ENCODE peak calls at places on chromosomes 1 and 21, in ten cellular contexts. B, F, U, H, O, D, C, L, Y and A are unnamed samples.

GRCh38 chr1:230288641-230289349 is 137.3 kb downstream of the PGBD5 start:
- DNase-seq in L (no peak), C (no peak), B (no peak), H (no peak), O (no peak), F (no peak), U (no peak), Y (no peak), D (peak), A (no peak)

GRCh38 chr1:29121516-29121937 is 2.2 kb downstream of the TMEM200B start:
- DNase-seq in L (no peak), Y (peak), U (no peak), D (no peak), C (peak), O (no peak), F (no peak), B (no peak), H (no peak), A (peak)

GRCh38 chr1:201191723-201192477 is 1.3 kb downstream of the IGFN1 start:
- DNase-seq in H (no peak), B (peak), D (no peak), O (peak), C (no peak), L (peak), Y (no peak), U (no peak), F (peak), A (no peak)

GRCh38 chr1:154757149-154757548 is 112.9 kb downstream of the KCNN3 start:
- DNase-seq in D (no peak), H (no peak), U (no peak), F (no peak), Y (peak), O (no peak), C (peak), L (no peak), B (no peak), A (no peak)

GRCh38 chr1:174877208-174877673 is 122.5 kb upstream of the CACYBP start:
- DNase-seq in H (no peak), D (no peak), C (no peak), O (no peak), Y (no peak), L (no peak), B (no peak), F (no peak), U (no peak), A (no peak)

GRCh38 chr1:200359610-200360163 is 50.1 kb downstream of the ZNF281 start:
- DNase-seq in C (no peak), O (peak), B (no peak), L (peak), Y (no peak), D (no peak), U (no peak), F (no peak), H (no peak), A (no peak)

GRCh38 chr1:236164273-236164672 is 21.9 kb downstream of the GPR137B start:
- DNase-seq in L (no peak), O (no peak), C (no peak), H (no peak), Y (no peak), B (no peak), U (no peak), F (no peak), D (peak), A (no peak)

GRCh38 chr1:31689394-31689793 is 14.4 kb downstream of the COL16A1 start:
- DNase-seq in U (no peak), D (no peak), F (no peak), H (no peak), O (no peak), C (no peak), Y (no peak), L (no peak), B (no peak), A (no peak)

GRCh38 chr1:54519709-54520108 is 28.3 kb upstream of the ACOT11 start:
- DNase-seq in F (no peak), U (no peak), D (no peak), C (no peak), Y (no peak), O (no peak), L (no peak), B (no peak), H (no peak), A (no peak)

GRCh38 chr1:33396188-33397124 is 34.4 kb downstream of the PHC2 start:
- DNase-seq in L (no peak), D (no peak), Y (no peak), U (no peak), C (no peak), F (no peak), H (no peak), B (no peak), O (no peak), A (no peak)

GRCh38 chr1:224881762-224882211 is 47.7 kb upstream of the DNAH14 start:
- DNase-seq in H (no peak), F (no peak), C (no peak), L (no peak), Y (no peak), B (no peak), O (no peak), U (no peak), D (no peak), A (no peak)

GRCh38 chr1:190453550-190453949 is 24.1 kb downstream of the BRINP3 start:
- DNase-seq in D (no peak), U (no peak), H (no peak), O (peak), B (no peak), L (no peak), C (no peak), Y (no peak), F (no peak), A (no peak)

GRCh38 chr1:69129538-69129937 is 438.2 kb upstream of the LRRC7 start:
- DNase-seq in C (no peak), O (no peak), L (no peak), H (no peak), U (no peak), F (no peak), D (no peak), B (no peak), Y (no peak), A (no peak)

GRCh38 chr1:8379513-8380186 is 61.7 kb downstream of the SLC45A1 start:
- DNase-seq in Y (no peak), H (no peak), F (no peak), D (no peak), O (no peak), L (no peak), U (no peak), C (no peak), B (no peak), A (no peak)

GRCh38 chr1:14415396-14415795 is 183.1 kb upstream of the KAZN start:
- DNase-seq in B (no peak), F (no peak), H (no peak), Y (no peak), L (no peak), O (no peak), C (no peak), D (no peak), U (no peak), A (no peak)

GRCh38 chr1:184302346-184302745 is 84.5 kb upstream of the C1orf21 start:
- DNase-seq in L (no peak), H (no peak), F (no peak), O (no peak), D (no peak), C (no peak), B (no peak), U (no peak), Y (no peak), A (no peak)

GRCh38 chr1:64042331-64043100 is 160.9 kb upstream of the UBE2U start:
- DNase-seq in D (no peak), B (peak), C (peak), U (no peak), H (no peak), Y (peak), L (peak), O (peak), F (peak), A (no peak)

GRCh38 chr1:64036549-64036948 is 166.9 kb upstream of the UBE2U start:
- DNase-seq in B (no peak), D (no peak), O (no peak), H (no peak), F (no peak), U (no peak), L (no peak), C (no peak), Y (no peak), A (no peak)

GRCh38 chr1:64041366-64042131 is 161.9 kb upstream of the UBE2U start:
- DNase-seq in U (no peak), B (no peak), F (peak), Y (no peak), O (no peak), C (no peak), L (no peak), D (no peak), H (no peak), A (no peak)

GRCh38 chr1:64038119-64038518 is 165.3 kb upstream of the UBE2U start:
- DNase-seq in F (no peak), C (no peak), U (no peak), B (no peak), Y (no peak), H (no peak), D (no peak), O (no peak), L (no peak), A (no peak)

GRCh38 chr1:64038965-64039926 is 164.2 kb upstream of the UBE2U start:
- DNase-seq in D (no peak), B (peak), C (peak), U (no peak), F (peak), O (peak), L (peak), H (no peak), Y (peak), A (no peak)
- TF ChIP-seq CTCF in D (no peak), B (no peak), C (no peak), U (no peak), F (no peak), O (no peak), L (no peak), H (no peak), Y (no peak), A (no peak)

GRCh38 chr1:6779089-6779805 is 6.0 kb upstream of the CAMTA1 start:
- DNase-seq in L (no peak), H (no peak), C (no peak), O (no peak), D (no peak), U (no peak), Y (no peak), F (no peak), B (no peak), A (no peak)
- TF ChIP-seq CTCF in L (no peak), H (no peak), C (no peak), O (no peak), D (no peak), U (no peak), Y (no peak), F (no peak), B (no peak), A (no peak)

DNA sequence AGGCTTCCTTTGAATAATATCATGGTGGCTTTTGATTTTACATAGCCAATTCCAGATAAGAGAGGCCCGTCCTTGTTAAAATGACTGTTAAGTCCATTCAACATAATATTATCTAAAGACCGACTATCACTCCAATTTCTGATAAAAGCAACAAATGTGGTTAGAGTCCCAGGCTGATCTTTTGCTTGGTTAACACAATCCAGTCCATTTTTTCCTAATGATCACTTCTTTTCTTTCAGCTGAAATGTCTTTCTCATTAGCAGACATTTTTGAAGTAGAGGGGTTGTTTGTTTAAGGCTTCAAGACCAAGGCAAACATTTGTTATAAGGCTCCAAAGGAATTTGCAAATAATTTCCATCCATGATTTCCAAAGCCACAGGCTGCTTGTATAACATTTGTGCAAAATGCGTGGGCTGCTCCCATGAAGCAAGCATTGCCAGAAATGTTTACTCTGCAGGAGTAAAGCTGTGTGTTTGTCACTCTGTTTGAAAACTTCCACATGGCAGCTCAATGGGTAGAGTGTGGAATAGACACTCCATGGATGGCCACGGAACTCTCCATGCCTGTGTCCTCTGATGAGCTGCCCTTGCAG is 111.5 kb downstream of the PSMG1 start:
- DNase-seq in C (no peak), O (peak), Y (no peak), H (no peak), D (no peak), L (peak), B (no peak), F (no peak), U (no peak), A (no peak)
- TF ChIP-seq CTCF in C (no peak), O (no peak), Y (no peak), H (no peak), D (no peak), L (no peak), B (no peak), F (no peak), U (no peak), A (no peak)

GRCh38 chr1:210448293-210448892 is 119.7 kb downstream of the HHAT start:
- DNase-seq in Y (no peak), H (no peak), O (peak), L (peak), F (peak), D (no peak), C (no peak), B (no peak), U (no peak), A (no peak)
- TF ChIP-seq CTCF in Y (no peak), H (peak), O (peak), L (peak), F (peak), D (peak), C (peak), B (peak), U (peak), A (peak)

GRCh38 chr1:41423511-41424191 is 60.8 kb downstream of the EDN2 start:
- DNase-seq in L (no peak), B (no peak), H (no peak), F (peak), O (peak), D (peak), C (no peak), Y (no peak), U (no peak), A (no peak)
- TF ChIP-seq CTCF in L (peak), B (peak), H (peak), F (peak), O (peak), D (peak), C (no peak), Y (no peak), U (peak), A (peak)

GRCh38 chr1:65059930-65060538 is 88.0 kb upstream of the AK4 start:
- DNase-seq in U (no peak), F (peak), H (no peak), O (peak), B (no peak), L (peak), C (no peak), Y (no peak), D (no peak), A (no peak)
- TF ChIP-seq CTCF in U (peak), F (peak), H (peak), O (peak), B (peak), L (peak), C (peak), Y (peak), D (peak), A (peak)

GRCh38 chr1:210758261-210758660 is 375.7 kb downstream of the KCNH1 start:
- DNase-seq in C (no peak), O (no peak), F (no peak), B (no peak), L (no peak), Y (no peak), U (no peak), H (no peak), D (no peak), A (no peak)

GRCh38 chr1:210755991-210756669 is 377.8 kb downstream of the KCNH1 start:
- DNase-seq in Y (no peak), B (no peak), C (no peak), H (no peak), O (no peak), U (no peak), D (no peak), F (no peak), L (peak), A (no peak)

GRCh38 chr1:210757677-210758076 is 376.3 kb downstream of the KCNH1 start:
- DNase-seq in F (no peak), O (no peak), Y (no peak), H (no peak), U (no peak), L (no peak), D (no peak), C (no peak), B (no peak), A (no peak)

GRCh38 chr1:210754931-210755670 is 378.8 kb downstream of the KCNH1 start:
- DNase-seq in Y (no peak), L (no peak), U (no peak), B (no peak), O (peak), C (peak), F (no peak), D (no peak), H (no peak), A (no peak)

GRCh38 chr1:210758761-210759160 is 375.2 kb downstream of the KCNH1 start:
- DNase-seq in F (no peak), H (no peak), U (no peak), C (no peak), L (peak), O (no peak), D (no peak), B (no peak), Y (no peak), A (no peak)
- TF ChIP-seq CTCF in F (no peak), H (no peak), U (no peak), C (no peak), L (no peak), O (no peak), D (no peak), B (no peak), Y (no peak), A (no peak)